ENCODE peak calls at places on chromosomes 13 and 19, in five cellular contexts. One of them, this sample, is unnamed.
A peak's percentile ranks its signal among the peaks of the same experiment; 100 is the strongest.

GRCh38 chr19:14318873-14319272 is 62.4 kb upstream of the ADGRE5 start:
- DNase-seq in neural progenitor cell: peak; percentile 36
- DNase-seq in GM23338: peak; percentile 80
- DNase-seq in MM.1S: no peak
- DNase-seq in SK-N-SH: peak; percentile 64
- DNase-seq in this sample: no peak

GRCh38 chr13:72151241-72151640 is 284.2 kb upstream of the DACH1 start:
- DNase-seq in neural progenitor cell: no peak
- DNase-seq in GM23338: no peak
- DNase-seq in MM.1S: no peak
- DNase-seq in SK-N-SH: no peak
- DNase-seq in this sample: no peak

GRCh38 chr19:3099347-3100145 is 5.4 kb downstream of the GNA11 start:
- DNase-seq in neural progenitor cell: no peak
- DNase-seq in GM23338: no peak
- DNase-seq in MM.1S: no peak
- DNase-seq in SK-N-SH: no peak
- DNase-seq in this sample: no peak

GRCh38 chr13:34164585-34164984 is 346.6 kb downstream of the RFC3 start:
- DNase-seq in neural progenitor cell: peak; percentile 68
- DNase-seq in GM23338: peak; percentile 33
- DNase-seq in MM.1S: no peak
- DNase-seq in SK-N-SH: no peak
- DNase-seq in this sample: no peak

GRCh38 chr19:52099497-52100138 is 4.1 kb upstream of the ZNF841 start:
- DNase-seq in neural progenitor cell: no peak
- DNase-seq in GM23338: no peak
- DNase-seq in MM.1S: no peak
- DNase-seq in SK-N-SH: no peak
- DNase-seq in this sample: no peak

GRCh38 chr19:40786060-40787037 is 8.3 kb downstream of the RAB4B start:
- DNase-seq in neural progenitor cell: no peak
- DNase-seq in GM23338: no peak
- DNase-seq in MM.1S: no peak
- DNase-seq in SK-N-SH: no peak
- DNase-seq in this sample: no peak

GRCh38 chr13:98468929-98469328 is 108.0 kb downstream of the STK24 start:
- DNase-seq in neural progenitor cell: no peak
- DNase-seq in GM23338: no peak
- DNase-seq in MM.1S: no peak
- DNase-seq in SK-N-SH: no peak
- DNase-seq in this sample: no peak

GRCh38 chr19:53881482-53882390 is at the start of gene PRKCG:
- DNase-seq in neural progenitor cell: peak; percentile 87
- DNase-seq in GM23338: peak; percentile 90
- DNase-seq in MM.1S: no peak
- DNase-seq in SK-N-SH: peak; percentile 76
- DNase-seq in this sample: peak; percentile 45

GRCh38 chr19:11012507-11012906 is 51.7 kb downstream of the SMARCA4 start:
- DNase-seq in neural progenitor cell: no peak
- DNase-seq in GM23338: no peak
- DNase-seq in MM.1S: no peak
- DNase-seq in SK-N-SH: no peak
- DNase-seq in this sample: no peak

GRCh38 chr19:3420909-3421619 is 54.7 kb downstream of the NFIC start:
- DNase-seq in neural progenitor cell: no peak
- DNase-seq in GM23338: no peak
- DNase-seq in MM.1S: no peak
- DNase-seq in SK-N-SH: no peak
- DNase-seq in this sample: no peak

GRCh38 chr19:13195678-13196077 is 45.5 kb downstream of the IER2 start:
- DNase-seq in neural progenitor cell: peak; percentile 79
- DNase-seq in GM23338: peak; percentile 91
- DNase-seq in MM.1S: peak; percentile 60
- DNase-seq in SK-N-SH: no peak
- DNase-seq in this sample: no peak

GRCh38 chr19:12065100-12065538 is 588 bp downstream of the ZNF844 start:
- DNase-seq in neural progenitor cell: no peak
- DNase-seq in GM23338: peak; percentile 61
- DNase-seq in MM.1S: no peak
- DNase-seq in SK-N-SH: no peak
- DNase-seq in this sample: peak; percentile 73

GRCh38 chr13:36453518-36453917 is 21.2 kb downstream of the CCNA1 start:
- DNase-seq in neural progenitor cell: peak; percentile 45
- DNase-seq in GM23338: peak; percentile 64
- DNase-seq in MM.1S: peak; percentile 10
- DNase-seq in SK-N-SH: no peak
- DNase-seq in this sample: peak; percentile 9

GRCh38 chr19:7870571-7871279 is 3.5 kb downstream of the PRR36 start:
- DNase-seq in neural progenitor cell: peak; percentile 88
- DNase-seq in GM23338: peak; percentile 96
- DNase-seq in MM.1S: peak; percentile 78
- DNase-seq in SK-N-SH: peak; percentile 78
- DNase-seq in this sample: peak; percentile 55

GRCh38 chr19:53102701-53103140 is 501 bp downstream of the ZNF160 start:
- DNase-seq in neural progenitor cell: peak; percentile 61
- DNase-seq in GM23338: peak; percentile 55
- DNase-seq in MM.1S: no peak
- DNase-seq in SK-N-SH: peak; percentile 69
- DNase-seq in this sample: peak; percentile 78

DNA sequence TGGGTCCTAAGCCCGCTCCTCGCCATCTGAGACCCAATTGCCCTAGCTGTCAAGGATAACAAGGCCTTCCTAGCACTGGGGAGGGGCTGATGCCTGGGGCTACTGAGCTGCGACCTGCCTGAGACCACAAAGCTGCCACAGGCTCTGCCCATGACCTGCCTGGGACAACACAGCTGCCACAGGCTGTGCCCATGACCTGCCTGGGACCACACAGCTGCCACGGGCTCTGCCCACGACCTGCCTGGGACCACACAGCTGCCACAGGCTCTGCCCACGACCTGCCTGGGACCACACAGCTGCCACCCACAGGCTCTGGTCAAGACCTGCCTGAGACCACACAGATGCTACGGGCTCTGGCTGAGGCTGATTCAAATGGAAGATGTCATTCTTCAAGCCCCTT is 54.8 kb downstream of the EPS15L1 start:
- DNase-seq in neural progenitor cell: no peak
- DNase-seq in GM23338: no peak
- DNase-seq in MM.1S: no peak
- DNase-seq in SK-N-SH: no peak
- DNase-seq in this sample: no peak
- TF ChIP-seq EZH2phosphoT487 in neural progenitor cell: no peak
- TF ChIP-seq EZH2phosphoT487 in GM23338: no peak
- TF ChIP-seq EZH2phosphoT487 in MM.1S: no peak
- TF ChIP-seq EZH2phosphoT487 in SK-N-SH: no peak
- TF ChIP-seq EZH2phosphoT487 in this sample: no peak

GRCh38 chr19:35341006-35341405 is 6.7 kb upstream of the FFAR1 start:
- DNase-seq in neural progenitor cell: no peak
- DNase-seq in GM23338: no peak
- DNase-seq in MM.1S: no peak
- DNase-seq in SK-N-SH: no peak
- DNase-seq in this sample: no peak
- H3F3A ChIP-seq in neural progenitor cell: no peaks in the 10 kb centered on the region
- H3F3A ChIP-seq in GM23338: no peaks in the 10 kb centered on the region
- H3F3A ChIP-seq in MM.1S: no peaks in the 10 kb centered on the region
- H3F3A ChIP-seq in SK-N-SH: no peaks in the 10 kb centered on the region
- H3F3A ChIP-seq in this sample: no peaks in the 10 kb centered on the region

GRCh38 chr13:26721251-26721939 is 39.2 kb downstream of the GPR12 start:
- DNase-seq in neural progenitor cell: no peak
- DNase-seq in GM23338: no peak
- DNase-seq in MM.1S: no peak
- DNase-seq in SK-N-SH: no peak
- DNase-seq in this sample: no peak
- H3K4me3 ChIP-seq in neural progenitor cell: no peak overlapping the region
- H3K4me3 ChIP-seq in GM23338: no peak overlapping the region
- H3K4me3 ChIP-seq in MM.1S: no peak overlapping the region
- H3K4me3 ChIP-seq in SK-N-SH: no peak overlapping the region
- H3K4me3 ChIP-seq in this sample: no peak overlapping the region

GRCh38 chr19:56919308-56919995 is 78.9 kb upstream of the PEG3 start:
- DNase-seq in neural progenitor cell: no peak
- DNase-seq in GM23338: no peak
- DNase-seq in MM.1S: no peak
- DNase-seq in SK-N-SH: no peak
- DNase-seq in this sample: no peak

GRCh38 chr19:56912406-56912805 is 71.9 kb upstream of the PEG3 start:
- DNase-seq in neural progenitor cell: no peak
- DNase-seq in GM23338: no peak
- DNase-seq in MM.1S: no peak
- DNase-seq in SK-N-SH: no peak
- DNase-seq in this sample: no peak

GRCh38 chr19:56918682-56919307 is 78.3 kb upstream of the PEG3 start:
- DNase-seq in neural progenitor cell: no peak
- DNase-seq in GM23338: no peak
- DNase-seq in MM.1S: no peak
- DNase-seq in SK-N-SH: no peak
- DNase-seq in this sample: no peak

GRCh38 chr19:56916528-56916927 is 76.0 kb upstream of the PEG3 start:
- DNase-seq in neural progenitor cell: no peak
- DNase-seq in GM23338: no peak
- DNase-seq in MM.1S: no peak
- DNase-seq in SK-N-SH: no peak
- DNase-seq in this sample: no peak

DNA sequence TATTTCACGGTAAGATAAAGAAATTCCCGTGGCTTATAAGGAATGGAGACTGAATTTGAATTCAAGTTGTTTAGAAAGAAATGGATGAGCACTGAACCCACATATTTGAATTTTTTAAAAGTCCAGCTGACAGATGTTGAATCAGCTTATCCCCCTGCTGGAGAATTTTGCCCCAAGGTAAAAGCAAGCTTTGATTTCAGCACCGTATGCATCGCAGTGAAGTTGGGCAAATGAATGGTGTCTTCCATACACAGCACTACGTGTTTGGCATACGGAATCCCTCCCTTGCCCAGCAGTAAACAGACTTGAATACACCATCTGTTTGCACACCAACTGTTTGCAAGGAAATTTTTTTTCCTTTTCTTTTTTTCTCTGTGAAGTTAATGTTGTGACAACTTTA is 77.5 kb upstream of the PEG3 start:
- DNase-seq in neural progenitor cell: no peak
- DNase-seq in GM23338: no peak
- DNase-seq in MM.1S: peak; percentile 6
- DNase-seq in SK-N-SH: no peak
- DNase-seq in this sample: no peak
- TF ChIP-seq EZH2phosphoT487 in neural progenitor cell: no peak
- TF ChIP-seq EZH2phosphoT487 in GM23338: no peak
- TF ChIP-seq EZH2phosphoT487 in MM.1S: no peak
- TF ChIP-seq EZH2phosphoT487 in SK-N-SH: no peak
- TF ChIP-seq EZH2phosphoT487 in this sample: no peak

DNA sequence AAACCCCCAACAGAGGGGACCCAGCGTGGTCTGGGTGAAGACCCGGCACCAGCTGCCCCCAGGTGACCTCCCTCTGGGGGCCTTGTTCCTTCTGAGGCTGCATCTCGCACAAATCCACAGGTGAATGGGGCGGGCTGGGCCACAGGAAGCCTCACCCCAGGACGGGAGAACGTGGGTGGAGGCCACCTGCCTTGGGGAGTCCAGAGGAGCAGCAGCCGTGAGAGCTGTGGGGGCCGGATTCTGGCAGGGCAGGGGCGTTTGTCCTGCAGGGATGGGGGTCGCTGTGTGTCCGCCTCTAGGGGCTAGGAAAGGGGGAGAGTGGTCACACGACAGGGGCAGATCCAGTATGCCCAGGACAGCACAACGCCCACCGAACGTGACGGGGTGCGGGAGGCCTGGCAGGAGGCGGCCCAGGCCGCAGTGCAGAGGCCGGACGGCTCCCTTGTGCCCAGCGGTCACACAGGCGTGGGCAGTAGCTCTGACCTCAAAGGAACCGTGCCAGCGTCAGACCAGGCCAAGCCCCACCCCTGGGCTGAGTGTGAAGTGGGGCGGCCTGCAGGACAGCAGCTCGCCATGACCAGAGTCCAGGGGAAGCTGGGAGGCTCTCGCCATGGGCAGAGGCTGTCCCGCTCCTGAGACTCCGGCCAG is 6.6 kb downstream of the POLR2E start:
- DNase-seq in neural progenitor cell: no peak
- DNase-seq in GM23338: no peak
- DNase-seq in MM.1S: no peak
- DNase-seq in SK-N-SH: no peak
- DNase-seq in this sample: no peak
- H3F3A ChIP-seq in neural progenitor cell: peaks cover 9% of the 10 kb centered on the region
- H3F3A ChIP-seq in GM23338: peaks cover 25% of the 10 kb centered on the region
- H3F3A ChIP-seq in MM.1S: peaks cover 42% of the 10 kb centered on the region
- H3F3A ChIP-seq in SK-N-SH: peaks cover 13% of the 10 kb centered on the region
- H3F3A ChIP-seq in this sample: no peaks in the 10 kb centered on the region

This sample was measured in GM23248.